ENCODE peak calls at places on chromosome 3, in eight cellular contexts. One of them, this sample, is unnamed.

GRCh38 chr3:171257251-171258179 is 202.7 kb downstream of the TNIK start:
- DNase-seq in aorta: no peak
- DNase-seq in colonic mucosa: no peak
- DNase-seq in cardiac muscle cell: peak; percentile 15
- DNase-seq in IMR-90: peak; percentile 65
- DNase-seq in GM23248: peak; percentile 77
- DNase-seq in psoas muscle: no peak
- DNase-seq in heart right ventricle: no peak
- DNase-seq in this sample: no peak

GRCh38 chr3:122233109-122233952 is 49.9 kb downstream of the CASR start:
- DNase-seq in aorta: no peak
- DNase-seq in colonic mucosa: no peak
- DNase-seq in cardiac muscle cell: no peak
- DNase-seq in IMR-90: no peak
- DNase-seq in GM23248: no peak
- DNase-seq in psoas muscle: no peak
- DNase-seq in heart right ventricle: no peak
- DNase-seq in this sample: no peak

GRCh38 chr3:132554437-132554836 is 42.6 kb upstream of the ACKR4 start:
- DNase-seq in aorta: no peak
- DNase-seq in colonic mucosa: no peak
- DNase-seq in cardiac muscle cell: no peak
- DNase-seq in IMR-90: peak; percentile 51
- DNase-seq in GM23248: no peak
- DNase-seq in psoas muscle: no peak
- DNase-seq in heart right ventricle: no peak
- DNase-seq in this sample: no peak

GRCh38 chr3:13011369-13012227 is 61.6 kb downstream of the IQSEC1 start:
- DNase-seq in aorta: peak; percentile 59
- DNase-seq in colonic mucosa: peak; percentile 45
- DNase-seq in cardiac muscle cell: peak; percentile 56
- DNase-seq in IMR-90: no peak
- DNase-seq in GM23248: no peak
- DNase-seq in psoas muscle: peak; percentile 66
- DNase-seq in heart right ventricle: no peak
- DNase-seq in this sample: no peak

GRCh38 chr3:184174646-184175492 is at the start of gene AP2M1:
- DNase-seq in aorta: peak; percentile 99
- DNase-seq in colonic mucosa: peak; percentile 97
- DNase-seq in cardiac muscle cell: peak; percentile 99
- DNase-seq in IMR-90: peak; percentile 100
- DNase-seq in GM23248: peak; percentile 100
- DNase-seq in psoas muscle: peak; percentile 99
- DNase-seq in heart right ventricle: peak; percentile 98
- DNase-seq in this sample: peak; percentile 98

GRCh38 chr3:67641451-67641850 is 13.0 kb downstream of the SUCLG2 start:
- DNase-seq in aorta: no peak
- DNase-seq in colonic mucosa: no peak
- DNase-seq in cardiac muscle cell: no peak
- DNase-seq in IMR-90: no peak
- DNase-seq in GM23248: no peak
- DNase-seq in psoas muscle: no peak
- DNase-seq in heart right ventricle: no peak
- DNase-seq in this sample: no peak

GRCh38 chr3:72487078-72487765 is 361.0 kb downstream of the SHQ1 start:
- DNase-seq in aorta: peak; percentile 93
- DNase-seq in colonic mucosa: peak; percentile 52
- DNase-seq in cardiac muscle cell: no peak
- DNase-seq in IMR-90: peak; percentile 85
- DNase-seq in GM23248: peak; percentile 94
- DNase-seq in psoas muscle: peak; percentile 87
- DNase-seq in heart right ventricle: peak; percentile 26
- DNase-seq in this sample: no peak

GRCh38 chr3:108822167-108822897 is at the start of gene TRAT1:
- DNase-seq in aorta: no peak
- DNase-seq in colonic mucosa: no peak
- DNase-seq in cardiac muscle cell: no peak
- DNase-seq in IMR-90: no peak
- DNase-seq in GM23248: no peak
- DNase-seq in psoas muscle: no peak
- DNase-seq in heart right ventricle: no peak
- DNase-seq in this sample: no peak

GRCh38 chr3:129180461-129180860 is 3.2 kb downstream of the CNBP start:
- DNase-seq in aorta: no peak
- DNase-seq in colonic mucosa: no peak
- DNase-seq in cardiac muscle cell: no peak
- DNase-seq in IMR-90: no peak
- DNase-seq in GM23248: peak; percentile 45
- DNase-seq in psoas muscle: no peak
- DNase-seq in heart right ventricle: no peak
- DNase-seq in this sample: no peak

GRCh38 chr3:58151637-58152036 is 59.1 kb downstream of the DNASE1L3 start:
- DNase-seq in aorta: no peak
- DNase-seq in colonic mucosa: no peak
- DNase-seq in cardiac muscle cell: no peak
- DNase-seq in IMR-90: no peak
- DNase-seq in GM23248: peak; percentile 25
- DNase-seq in psoas muscle: no peak
- DNase-seq in heart right ventricle: peak; percentile 80
- DNase-seq in this sample: no peak

GRCh38 chr3:126018545-126018944 is 49.6 kb downstream of the ROPN1B start:
- DNase-seq in aorta: no peak
- DNase-seq in colonic mucosa: no peak
- DNase-seq in cardiac muscle cell: no peak
- DNase-seq in IMR-90: no peak
- DNase-seq in GM23248: no peak
- DNase-seq in psoas muscle: no peak
- DNase-seq in heart right ventricle: no peak
- DNase-seq in this sample: no peak

GRCh38 chr3:13235079-13235478 is 161.8 kb upstream of the IQSEC1 start:
- DNase-seq in aorta: no peak
- DNase-seq in colonic mucosa: no peak
- DNase-seq in cardiac muscle cell: no peak
- DNase-seq in IMR-90: no peak
- DNase-seq in GM23248: no peak
- DNase-seq in psoas muscle: no peak
- DNase-seq in heart right ventricle: no peak
- DNase-seq in this sample: no peak

GRCh38 chr3:139835830-139836655 is 98.9 kb upstream of the CLSTN2 start:
- DNase-seq in aorta: no peak
- DNase-seq in colonic mucosa: no peak
- DNase-seq in cardiac muscle cell: no peak
- DNase-seq in IMR-90: no peak
- DNase-seq in GM23248: no peak
- DNase-seq in psoas muscle: no peak
- DNase-seq in heart right ventricle: no peak
- DNase-seq in this sample: no peak

GRCh38 chr3:146404451-146404850 is 64.9 kb downstream of the PLSCR2 start:
- DNase-seq in aorta: no peak
- DNase-seq in colonic mucosa: no peak
- DNase-seq in cardiac muscle cell: no peak
- DNase-seq in IMR-90: peak; percentile 38
- DNase-seq in GM23248: peak; percentile 46
- DNase-seq in psoas muscle: no peak
- DNase-seq in heart right ventricle: no peak
- DNase-seq in this sample: no peak

GRCh38 chr3:72230774-72231379 is 445.9 kb upstream of the PROK2 start:
- DNase-seq in aorta: no peak
- DNase-seq in colonic mucosa: no peak
- DNase-seq in cardiac muscle cell: no peak
- DNase-seq in IMR-90: no peak
- DNase-seq in GM23248: peak; percentile 26
- DNase-seq in psoas muscle: no peak
- DNase-seq in heart right ventricle: no peak
- DNase-seq in this sample: no peak

GRCh38 chr3:115085197-115085865 is 61.8 kb downstream of the ZBTB20 start:
- DNase-seq in aorta: no peak
- DNase-seq in colonic mucosa: no peak
- DNase-seq in cardiac muscle cell: peak; percentile 11
- DNase-seq in IMR-90: no peak
- DNase-seq in GM23248: peak; percentile 56
- DNase-seq in psoas muscle: no peak
- DNase-seq in heart right ventricle: no peak
- DNase-seq in this sample: no peak

GRCh38 chr3:184485906-184486305 is 75.7 kb upstream of the EPHB3 start:
- DNase-seq in aorta: no peak
- DNase-seq in colonic mucosa: no peak
- DNase-seq in cardiac muscle cell: no peak
- DNase-seq in IMR-90: no peak
- DNase-seq in GM23248: no peak
- DNase-seq in psoas muscle: no peak
- DNase-seq in heart right ventricle: no peak
- DNase-seq in this sample: no peak

GRCh38 chr3:187669675-187670504 is at the start of gene SST:
- DNase-seq in aorta: peak; percentile 83
- DNase-seq in colonic mucosa: no peak
- DNase-seq in cardiac muscle cell: peak; percentile 84
- DNase-seq in IMR-90: peak; percentile 47
- DNase-seq in GM23248: peak; percentile 70
- DNase-seq in psoas muscle: peak; percentile 59
- DNase-seq in heart right ventricle: peak; percentile 38
- DNase-seq in this sample: no peak

GRCh38 chr3:187662848-187663407 is 7.3 kb downstream of the SST start:
- DNase-seq in aorta: no peak
- DNase-seq in colonic mucosa: no peak
- DNase-seq in cardiac muscle cell: no peak
- DNase-seq in IMR-90: no peak
- DNase-seq in GM23248: no peak
- DNase-seq in psoas muscle: no peak
- DNase-seq in heart right ventricle: no peak
- DNase-seq in this sample: no peak

GRCh38 chr3:187665764-187666402 is 4.3 kb downstream of the SST start:
- DNase-seq in aorta: no peak
- DNase-seq in colonic mucosa: no peak
- DNase-seq in cardiac muscle cell: no peak
- DNase-seq in IMR-90: no peak
- DNase-seq in GM23248: no peak
- DNase-seq in psoas muscle: no peak
- DNase-seq in heart right ventricle: no peak
- DNase-seq in this sample: no peak

GRCh38 chr3:187665010-187665409 is 5.2 kb downstream of the SST start:
- DNase-seq in aorta: no peak
- DNase-seq in colonic mucosa: no peak
- DNase-seq in cardiac muscle cell: no peak
- DNase-seq in IMR-90: no peak
- DNase-seq in GM23248: no peak
- DNase-seq in psoas muscle: no peak
- DNase-seq in heart right ventricle: no peak
- DNase-seq in this sample: no peak

DNA sequence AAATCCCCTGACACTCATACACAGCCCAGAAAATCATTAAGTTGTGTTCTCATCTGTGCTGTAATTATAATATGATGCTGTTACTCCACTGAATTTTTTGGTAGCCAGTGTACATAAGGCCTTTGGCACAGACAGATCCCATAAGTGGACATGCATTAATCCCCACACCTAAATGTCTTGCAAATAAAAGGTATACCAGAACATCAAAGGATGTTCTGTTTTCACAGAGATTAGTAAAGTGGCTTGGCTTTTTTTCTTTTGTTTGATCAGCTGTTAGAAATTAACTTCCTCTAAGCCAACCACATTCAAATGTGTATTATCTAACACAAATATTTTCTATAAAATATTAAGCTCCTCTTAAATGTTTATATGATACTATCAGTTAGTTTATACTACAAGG is 2.7 kb downstream of the SST start:
- DNase-seq in aorta: no peak
- DNase-seq in colonic mucosa: no peak
- DNase-seq in cardiac muscle cell: no peak
- DNase-seq in IMR-90: no peak
- DNase-seq in GM23248: no peak
- DNase-seq in psoas muscle: no peak
- DNase-seq in heart right ventricle: no peak
- DNase-seq in this sample: no peak
- H3K27ac ChIP-seq in aorta: no peak overlapping the region
- H3K27ac ChIP-seq in colonic mucosa: no peak overlapping the region
- H3K27ac ChIP-seq in cardiac muscle cell: no peak overlapping the region
- H3K27ac ChIP-seq in IMR-90: no peak overlapping the region
- H3K27ac ChIP-seq in GM23248: no peak overlapping the region
- H3K27ac ChIP-seq in psoas muscle: no peak overlapping the region
- H3K27ac ChIP-seq in heart right ventricle: no peak overlapping the region
- H3K27ac ChIP-seq in this sample: no peak overlapping the region

DNA sequence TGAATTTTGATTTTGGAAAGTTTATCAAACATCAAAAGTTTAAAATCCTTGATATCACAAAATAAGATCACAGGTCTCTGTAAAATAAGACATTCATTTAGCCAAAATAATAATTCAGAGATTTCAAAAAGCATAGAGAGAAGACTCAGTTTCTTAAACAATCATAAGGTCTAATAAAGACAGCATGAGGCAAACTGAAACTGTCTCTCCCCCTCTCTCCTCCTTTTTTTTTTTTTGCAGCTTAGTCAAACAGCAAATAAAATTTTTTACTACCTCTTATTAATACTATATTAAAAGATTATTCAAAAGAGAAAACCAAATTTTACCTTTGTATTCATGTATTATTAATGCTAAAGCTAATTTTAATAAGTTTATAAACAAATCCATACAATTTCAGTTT is 57.4 kb downstream of the OSTN start:
- DNase-seq in aorta: no peak
- DNase-seq in colonic mucosa: no peak
- DNase-seq in cardiac muscle cell: no peak
- DNase-seq in IMR-90: no peak
- DNase-seq in GM23248: no peak
- DNase-seq in psoas muscle: no peak
- DNase-seq in heart right ventricle: no peak
- DNase-seq in this sample: no peak
- H3K27ac ChIP-seq in aorta: no peak overlapping the region
- H3K27ac ChIP-seq in colonic mucosa: no peak overlapping the region
- H3K27ac ChIP-seq in cardiac muscle cell: no peak overlapping the region
- H3K27ac ChIP-seq in IMR-90: no peak overlapping the region
- H3K27ac ChIP-seq in GM23248: no peak overlapping the region
- H3K27ac ChIP-seq in psoas muscle: no peak overlapping the region
- H3K27ac ChIP-seq in heart right ventricle: no peak overlapping the region
- H3K27ac ChIP-seq in this sample: no peak overlapping the region

DNA sequence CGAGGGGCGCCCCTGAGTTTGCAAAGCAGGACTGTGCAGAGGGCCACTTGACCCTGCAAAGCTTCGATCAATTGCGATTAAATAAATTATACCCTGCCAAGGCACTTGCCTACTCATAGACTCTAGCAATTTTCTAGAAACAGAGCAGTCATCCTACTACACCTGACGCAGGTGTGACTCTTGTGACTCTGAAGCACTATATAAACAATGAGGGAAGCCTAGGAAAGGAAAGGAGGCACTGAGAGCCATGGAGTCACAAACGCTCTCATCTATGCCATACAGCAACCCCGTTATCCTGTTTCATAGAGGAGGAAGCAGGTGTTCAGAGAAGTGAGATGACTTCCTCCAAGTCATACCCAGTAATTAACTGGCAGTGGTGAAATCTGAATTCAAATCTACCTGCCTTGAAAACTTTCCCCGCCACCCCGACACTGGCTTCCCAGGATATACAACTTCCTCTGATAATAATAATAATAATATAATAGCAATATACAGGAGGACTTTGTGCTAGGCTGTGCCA is 14.4 kb downstream of the ARHGEF3 start:
- DNase-seq in aorta: no peak
- DNase-seq in colonic mucosa: no peak
- DNase-seq in cardiac muscle cell: no peak
- DNase-seq in IMR-90: no peak
- DNase-seq in GM23248: no peak
- DNase-seq in psoas muscle: no peak
- DNase-seq in heart right ventricle: no peak
- DNase-seq in this sample: no peak
- H3K27ac ChIP-seq in aorta: no peak overlapping the region
- H3K27ac ChIP-seq in colonic mucosa: peak overlapping the region; percentile 1
- H3K27ac ChIP-seq in cardiac muscle cell: no peak overlapping the region
- H3K27ac ChIP-seq in IMR-90: no peak overlapping the region
- H3K27ac ChIP-seq in GM23248: no peak overlapping the region
- H3K27ac ChIP-seq in psoas muscle: peak overlapping the region; percentile 78
- H3K27ac ChIP-seq in heart right ventricle: peak overlapping the region; percentile 31
- H3K27ac ChIP-seq in this sample: no peak overlapping the region

GRCh38 chr3:88105325-88105724 is 44.4 kb upstream of the C3orf38 start:
- DNase-seq in aorta: no peak
- DNase-seq in colonic mucosa: no peak
- DNase-seq in cardiac muscle cell: no peak
- DNase-seq in IMR-90: no peak
- DNase-seq in GM23248: peak; percentile 20
- DNase-seq in psoas muscle: no peak
- DNase-seq in heart right ventricle: no peak
- DNase-seq in this sample: no peak
- H3K27ac ChIP-seq in aorta: no peak overlapping the region
- H3K27ac ChIP-seq in colonic mucosa: no peak overlapping the region
- H3K27ac ChIP-seq in cardiac muscle cell: no peak overlapping the region
- H3K27ac ChIP-seq in IMR-90: no peak overlapping the region
- H3K27ac ChIP-seq in GM23248: no peak overlapping the region
- H3K27ac ChIP-seq in psoas muscle: no peak overlapping the region
- H3K27ac ChIP-seq in heart right ventricle: no peak overlapping the region
- H3K27ac ChIP-seq in this sample: no peak overlapping the region

This sample was measured in epithelial cell of prostate.